ENCODE peak calls at places on chromosomes 2 and 18, in five cellular contexts. U is A549; N is left ventricle myocardium inferior; E is Peyer's patch; W is CD8-positive, alpha-beta T cell. J is an unnamed sample.

GRCh38 chr2:226999676-227000075 is 163.8 kb downstream of the RHBDD1 start:
- DNase-seq in U (no peak), N (no peak), E (no peak), W (no peak), J (no peak)

GRCh38 chr2:11899264-11899818 is 152.9 kb downstream of the LPIN1 start:
- DNase-seq in U (no peak), N (no peak), E (no peak), W (no peak), J (no peak)

GRCh38 chr2:137846993-137847392 is 117.3 kb upstream of the HNMT start:
- DNase-seq in U (no peak), N (no peak), E (no peak), W (no peak), J (no peak)

GRCh38 chr2:64604155-64604554 is 49.6 kb downstream of the SERTAD2 start:
- DNase-seq in U (no peak), N (no peak), E (no peak), W (no peak), J (no peak)

GRCh38 chr2:7154666-7155065 is 237.5 kb downstream of the RNF144A start:
- DNase-seq in U (no peak), N (no peak), E (no peak), W (no peak), J (no peak)

GRCh38 chr2:15989559-15989958 is 49.2 kb downstream of the MYCN start:
- DNase-seq in U (no peak), N (no peak), E (no peak), W (no peak), J (no peak)

GRCh38 chr18:48781041-48781989 is 169.4 kb downstream of the SMAD7 start:
- DNase-seq in U (no peak), N (peak; percentile 93), E (peak; percentile 78), W (no peak), J (peak; percentile 67)

GRCh38 chr2:57796527-57796926 is 250.1 kb upstream of the VRK2 start:
- DNase-seq in U (no peak), N (no peak), E (no peak), W (no peak), J (no peak)

GRCh38 chr2:173347305-173348168 is 7.1 kb upstream of the CDCA7 start:
- DNase-seq in U (no peak), N (no peak), E (no peak), W (no peak), J (no peak)

GRCh38 chr18:64966667-64967066 is 784.1 kb upstream of the CDH7 start:
- DNase-seq in U (no peak), N (peak; percentile 23), E (no peak), W (no peak), J (no peak)

GRCh38 chr2:137525644-137526190 is 438.6 kb upstream of the HNMT start:
- DNase-seq in U (no peak), N (no peak), E (no peak), W (no peak), J (no peak)

GRCh38 chr2:96816836-96817702 is 1.0 kb downstream of the CNNM3 start:
- DNase-seq in U (no peak), N (no peak), E (no peak), W (no peak), J (no peak)

GRCh38 chr18:79632765-79633164 is 46.8 kb upstream of the CTDP1 start:
- DNase-seq in U (no peak), N (no peak), E (no peak), W (no peak), J (no peak)
- H3K4me1 ChIP-seq in U (no peaks in the 10 kb centered on the region), N (no peaks in the 10 kb centered on the region), E (no peaks in the 10 kb centered on the region), W (no peaks in the 10 kb centered on the region), J (no peaks in the 10 kb centered on the region)

GRCh38 chr2:212811036-212811805 is 272.6 kb upstream of the ERBB4 start:
- DNase-seq in U (no peak), N (no peak), E (no peak), W (no peak), J (no peak)

GRCh38 chr2:212815453-212815852 is 276.9 kb upstream of the ERBB4 start:
- DNase-seq in U (no peak), N (no peak), E (no peak), W (peak; percentile 12), J (no peak)

GRCh38 chr2:212816267-212816666 is 277.7 kb upstream of the ERBB4 start:
- DNase-seq in U (no peak), N (no peak), E (no peak), W (no peak), J (no peak)

GRCh38 chr2:212811946-212812345 is 273.3 kb upstream of the ERBB4 start:
- DNase-seq in U (no peak), N (no peak), E (no peak), W (no peak), J (no peak)

GRCh38 chr2:212814941-212815340 is 276.3 kb upstream of the ERBB4 start:
- DNase-seq in U (no peak), N (no peak), E (no peak), W (no peak), J (no peak)
- H3K4me3 ChIP-seq in U (no peak overlapping the region), N (no peak overlapping the region), E (no peak overlapping the region), W (no peak overlapping the region), J (no peak overlapping the region)

GRCh38 chr18:44714376-44714775 is 33.7 kb downstream of the SETBP1 start:
- DNase-seq in U (no peak), N (no peak), E (no peak), W (no peak), J (no peak)
- H3K4me1 ChIP-seq in U (no peaks in the 10 kb centered on the region), N (peaks cover 14% of the 10 kb centered on the region), E (no peaks in the 10 kb centered on the region), W (no peaks in the 10 kb centered on the region), J (no peaks in the 10 kb centered on the region)

GRCh38 chr2:219207884-219208740 is 1.5 kb downstream of the ZFAND2B start:
- DNase-seq in U (no peak), N (no peak), E (no peak), W (no peak), J (no peak)
- H3K4me3 ChIP-seq in U (no peak overlapping the region), N (peak overlapping the region; percentile 81), E (no peak overlapping the region), W (peak overlapping the region; percentile 68), J (no peak overlapping the region)

J was measured in mucosa of descending colon.